ENCODE peak calls at places on chromosomes 7 and 10, in seven cellular contexts. One of them, this sample, is unnamed.

GRCh38 chr10:109978481-109978880 is 29.3 kb upstream of the ADD3 start:
- DNase-seq in nephron progenitor cell: no peak
- DNase-seq in choroid plexus epithelial cell: peak
- DNase-seq in cardiac fibroblast: peak
- DNase-seq in KBM-7: peak
- DNase-seq in COLO829: peak
- DNase-seq in stimulated activated CD4-positive, alpha-beta T cell treated with anti-CD3 and anti-CD28 coated beads, Interleukin-1b, Interleukin-23, amount 100 ng/mL, for 1 hour: peak
- DNase-seq in this sample: no peak

GRCh38 chr7:94338921-94339371 is 55.7 kb upstream of the COL1A2 start:
- DNase-seq in nephron progenitor cell: no peak
- DNase-seq in choroid plexus epithelial cell: peak
- DNase-seq in cardiac fibroblast: peak
- DNase-seq in KBM-7: no peak
- DNase-seq in COLO829: no peak
- DNase-seq in stimulated activated CD4-positive, alpha-beta T cell treated with anti-CD3 and anti-CD28 coated beads, Interleukin-1b, Interleukin-23, amount 100 ng/mL, for 1 hour: no peak
- DNase-seq in this sample: no peak

GRCh38 chr7:135128931-135129330 is 18.9 kb upstream of the TMEM140 start:
- DNase-seq in nephron progenitor cell: no peak
- DNase-seq in choroid plexus epithelial cell: no peak
- DNase-seq in cardiac fibroblast: no peak
- DNase-seq in KBM-7: no peak
- DNase-seq in COLO829: no peak
- DNase-seq in stimulated activated CD4-positive, alpha-beta T cell treated with anti-CD3 and anti-CD28 coated beads, Interleukin-1b, Interleukin-23, amount 100 ng/mL, for 1 hour: no peak
- DNase-seq in this sample: no peak

GRCh38 chr10:48523820-48524758 is 80.8 kb downstream of the ARHGAP22 start:
- DNase-seq in nephron progenitor cell: peak
- DNase-seq in choroid plexus epithelial cell: no peak
- DNase-seq in cardiac fibroblast: no peak
- DNase-seq in KBM-7: peak
- DNase-seq in COLO829: no peak
- DNase-seq in stimulated activated CD4-positive, alpha-beta T cell treated with anti-CD3 and anti-CD28 coated beads, Interleukin-1b, Interleukin-23, amount 100 ng/mL, for 1 hour: no peak
- DNase-seq in this sample: peak

GRCh38 chr7:85719981-85720963 is 533.4 kb upstream of the SEMA3D start:
- DNase-seq in nephron progenitor cell: no peak
- DNase-seq in choroid plexus epithelial cell: peak
- DNase-seq in cardiac fibroblast: peak
- DNase-seq in KBM-7: peak
- DNase-seq in COLO829: no peak
- DNase-seq in stimulated activated CD4-positive, alpha-beta T cell treated with anti-CD3 and anti-CD28 coated beads, Interleukin-1b, Interleukin-23, amount 100 ng/mL, for 1 hour: no peak
- DNase-seq in this sample: no peak

GRCh38 chr10:21030096-21030495 is 133.0 kb upstream of the NEBL start:
- DNase-seq in nephron progenitor cell: no peak
- DNase-seq in choroid plexus epithelial cell: peak
- DNase-seq in cardiac fibroblast: peak
- DNase-seq in KBM-7: peak
- DNase-seq in COLO829: no peak
- DNase-seq in stimulated activated CD4-positive, alpha-beta T cell treated with anti-CD3 and anti-CD28 coated beads, Interleukin-1b, Interleukin-23, amount 100 ng/mL, for 1 hour: no peak
- DNase-seq in this sample: no peak

GRCh38 chr7:151115121-151115835 is 29.0 kb downstream of the AGAP3 start:
- DNase-seq in nephron progenitor cell: peak
- DNase-seq in choroid plexus epithelial cell: peak
- DNase-seq in cardiac fibroblast: no peak
- DNase-seq in KBM-7: no peak
- DNase-seq in COLO829: no peak
- DNase-seq in stimulated activated CD4-positive, alpha-beta T cell treated with anti-CD3 and anti-CD28 coated beads, Interleukin-1b, Interleukin-23, amount 100 ng/mL, for 1 hour: peak
- DNase-seq in this sample: no peak

GRCh38 chr10:99938563-99938962 is 71.2 kb downstream of the DNMBP start:
- DNase-seq in nephron progenitor cell: no peak
- DNase-seq in choroid plexus epithelial cell: peak
- DNase-seq in cardiac fibroblast: no peak
- DNase-seq in KBM-7: no peak
- DNase-seq in COLO829: no peak
- DNase-seq in stimulated activated CD4-positive, alpha-beta T cell treated with anti-CD3 and anti-CD28 coated beads, Interleukin-1b, Interleukin-23, amount 100 ng/mL, for 1 hour: no peak
- DNase-seq in this sample: no peak

GRCh38 chr7:155962191-155962967 is 150.1 kb upstream of the SHH start:
- DNase-seq in nephron progenitor cell: no peak
- DNase-seq in choroid plexus epithelial cell: peak
- DNase-seq in cardiac fibroblast: peak
- DNase-seq in KBM-7: no peak
- DNase-seq in COLO829: peak
- DNase-seq in stimulated activated CD4-positive, alpha-beta T cell treated with anti-CD3 and anti-CD28 coated beads, Interleukin-1b, Interleukin-23, amount 100 ng/mL, for 1 hour: no peak
- DNase-seq in this sample: no peak

GRCh38 chr7:128450409-128450808 is 5.3 kb upstream of the HILPDA start:
- DNase-seq in nephron progenitor cell: no peak
- DNase-seq in choroid plexus epithelial cell: no peak
- DNase-seq in cardiac fibroblast: no peak
- DNase-seq in KBM-7: peak
- DNase-seq in COLO829: no peak
- DNase-seq in stimulated activated CD4-positive, alpha-beta T cell treated with anti-CD3 and anti-CD28 coated beads, Interleukin-1b, Interleukin-23, amount 100 ng/mL, for 1 hour: no peak
- DNase-seq in this sample: no peak

GRCh38 chr7:105643384-105643783 is 62.1 kb upstream of the EFCAB10 start:
- DNase-seq in nephron progenitor cell: peak
- DNase-seq in choroid plexus epithelial cell: peak
- DNase-seq in cardiac fibroblast: no peak
- DNase-seq in KBM-7: no peak
- DNase-seq in COLO829: no peak
- DNase-seq in stimulated activated CD4-positive, alpha-beta T cell treated with anti-CD3 and anti-CD28 coated beads, Interleukin-1b, Interleukin-23, amount 100 ng/mL, for 1 hour: no peak
- DNase-seq in this sample: no peak

GRCh38 chr10:110568055-110568735 is 700 bp downstream of the SMC3 start:
- DNase-seq in nephron progenitor cell: peak
- DNase-seq in choroid plexus epithelial cell: peak
- DNase-seq in cardiac fibroblast: peak
- DNase-seq in KBM-7: peak
- DNase-seq in COLO829: no peak
- DNase-seq in stimulated activated CD4-positive, alpha-beta T cell treated with anti-CD3 and anti-CD28 coated beads, Interleukin-1b, Interleukin-23, amount 100 ng/mL, for 1 hour: peak
- DNase-seq in this sample: no peak

GRCh38 chr10:12720217-12720981 is 281.1 kb downstream of the CCDC3 start:
- DNase-seq in nephron progenitor cell: no peak
- DNase-seq in choroid plexus epithelial cell: peak
- DNase-seq in cardiac fibroblast: peak
- DNase-seq in KBM-7: peak
- DNase-seq in COLO829: peak
- DNase-seq in stimulated activated CD4-positive, alpha-beta T cell treated with anti-CD3 and anti-CD28 coated beads, Interleukin-1b, Interleukin-23, amount 100 ng/mL, for 1 hour: no peak
- DNase-seq in this sample: no peak

GRCh38 chr7:31938650-31939049 is 131.6 kb downstream of the PDE1C start:
- DNase-seq in nephron progenitor cell: no peak
- DNase-seq in choroid plexus epithelial cell: no peak
- DNase-seq in cardiac fibroblast: peak
- DNase-seq in KBM-7: no peak
- DNase-seq in COLO829: peak
- DNase-seq in stimulated activated CD4-positive, alpha-beta T cell treated with anti-CD3 and anti-CD28 coated beads, Interleukin-1b, Interleukin-23, amount 100 ng/mL, for 1 hour: no peak
- DNase-seq in this sample: no peak

GRCh38 chr7:30348083-30348560 is 63.7 kb downstream of the ZNRF2 start:
- DNase-seq in nephron progenitor cell: no peak
- DNase-seq in choroid plexus epithelial cell: peak
- DNase-seq in cardiac fibroblast: peak
- DNase-seq in KBM-7: peak
- DNase-seq in COLO829: peak
- DNase-seq in stimulated activated CD4-positive, alpha-beta T cell treated with anti-CD3 and anti-CD28 coated beads, Interleukin-1b, Interleukin-23, amount 100 ng/mL, for 1 hour: peak
- DNase-seq in this sample: no peak

GRCh38 chr7:41592794-41593193 is 110.1 kb downstream of the INHBA start:
- DNase-seq in nephron progenitor cell: no peak
- DNase-seq in choroid plexus epithelial cell: no peak
- DNase-seq in cardiac fibroblast: no peak
- DNase-seq in KBM-7: no peak
- DNase-seq in COLO829: no peak
- DNase-seq in stimulated activated CD4-positive, alpha-beta T cell treated with anti-CD3 and anti-CD28 coated beads, Interleukin-1b, Interleukin-23, amount 100 ng/mL, for 1 hour: no peak
- DNase-seq in this sample: no peak

GRCh38 chr10:116784035-116784434 is 41.7 kb upstream of the HSPA12A start:
- DNase-seq in nephron progenitor cell: no peak
- DNase-seq in choroid plexus epithelial cell: no peak
- DNase-seq in cardiac fibroblast: no peak
- DNase-seq in KBM-7: no peak
- DNase-seq in COLO829: no peak
- DNase-seq in stimulated activated CD4-positive, alpha-beta T cell treated with anti-CD3 and anti-CD28 coated beads, Interleukin-1b, Interleukin-23, amount 100 ng/mL, for 1 hour: no peak
- DNase-seq in this sample: no peak

GRCh38 chr10:13970231-13970966 is 360.3 kb downstream of the FRMD4A start:
- DNase-seq in nephron progenitor cell: no peak
- DNase-seq in choroid plexus epithelial cell: no peak
- DNase-seq in cardiac fibroblast: no peak
- DNase-seq in KBM-7: no peak
- DNase-seq in COLO829: no peak
- DNase-seq in stimulated activated CD4-positive, alpha-beta T cell treated with anti-CD3 and anti-CD28 coated beads, Interleukin-1b, Interleukin-23, amount 100 ng/mL, for 1 hour: no peak
- DNase-seq in this sample: no peak

GRCh38 chr7:121798076-121798475 is 74.9 kb upstream of the PTPRZ1 start:
- DNase-seq in nephron progenitor cell: no peak
- DNase-seq in choroid plexus epithelial cell: no peak
- DNase-seq in cardiac fibroblast: no peak
- DNase-seq in KBM-7: no peak
- DNase-seq in COLO829: peak
- DNase-seq in stimulated activated CD4-positive, alpha-beta T cell treated with anti-CD3 and anti-CD28 coated beads, Interleukin-1b, Interleukin-23, amount 100 ng/mL, for 1 hour: no peak
- DNase-seq in this sample: no peak

GRCh38 chr10:28317735-28318134 is 14.9 kb upstream of the MPP7 start:
- DNase-seq in nephron progenitor cell: no peak
- DNase-seq in choroid plexus epithelial cell: no peak
- DNase-seq in cardiac fibroblast: no peak
- DNase-seq in KBM-7: no peak
- DNase-seq in COLO829: no peak
- DNase-seq in stimulated activated CD4-positive, alpha-beta T cell treated with anti-CD3 and anti-CD28 coated beads, Interleukin-1b, Interleukin-23, amount 100 ng/mL, for 1 hour: no peak
- DNase-seq in this sample: no peak

GRCh38 chr10:23035569-23035968 is 59.8 kb upstream of the MSRB2 start:
- DNase-seq in nephron progenitor cell: peak
- DNase-seq in choroid plexus epithelial cell: peak
- DNase-seq in cardiac fibroblast: peak
- DNase-seq in KBM-7: no peak
- DNase-seq in COLO829: peak
- DNase-seq in stimulated activated CD4-positive, alpha-beta T cell treated with anti-CD3 and anti-CD28 coated beads, Interleukin-1b, Interleukin-23, amount 100 ng/mL, for 1 hour: no peak
- DNase-seq in this sample: no peak

GRCh38 chr7:144854839-144855424 is 19.1 kb upstream of the TPK1 start:
- DNase-seq in nephron progenitor cell: peak
- DNase-seq in choroid plexus epithelial cell: peak
- DNase-seq in cardiac fibroblast: peak
- DNase-seq in KBM-7: peak
- DNase-seq in COLO829: peak
- DNase-seq in stimulated activated CD4-positive, alpha-beta T cell treated with anti-CD3 and anti-CD28 coated beads, Interleukin-1b, Interleukin-23, amount 100 ng/mL, for 1 hour: no peak
- DNase-seq in this sample: no peak

GRCh38 chr7:150357277-150357676 is 11.3 kb upstream of the REPIN1 start:
- DNase-seq in nephron progenitor cell: no peak
- DNase-seq in choroid plexus epithelial cell: no peak
- DNase-seq in cardiac fibroblast: no peak
- DNase-seq in KBM-7: peak
- DNase-seq in COLO829: no peak
- DNase-seq in stimulated activated CD4-positive, alpha-beta T cell treated with anti-CD3 and anti-CD28 coated beads, Interleukin-1b, Interleukin-23, amount 100 ng/mL, for 1 hour: peak
- DNase-seq in this sample: no peak

GRCh38 chr7:103636153-103636552 is 190.1 kb upstream of the SLC26A5 start:
- DNase-seq in nephron progenitor cell: peak
- DNase-seq in choroid plexus epithelial cell: peak
- DNase-seq in cardiac fibroblast: peak
- DNase-seq in KBM-7: no peak
- DNase-seq in COLO829: no peak
- DNase-seq in stimulated activated CD4-positive, alpha-beta T cell treated with anti-CD3 and anti-CD28 coated beads, Interleukin-1b, Interleukin-23, amount 100 ng/mL, for 1 hour: no peak
- DNase-seq in this sample: no peak

GRCh38 chr7:79604841-79605240 is 151.4 kb upstream of the MAGI2 start:
- DNase-seq in nephron progenitor cell: no peak
- DNase-seq in choroid plexus epithelial cell: no peak
- DNase-seq in cardiac fibroblast: no peak
- DNase-seq in KBM-7: no peak
- DNase-seq in COLO829: no peak
- DNase-seq in stimulated activated CD4-positive, alpha-beta T cell treated with anti-CD3 and anti-CD28 coated beads, Interleukin-1b, Interleukin-23, amount 100 ng/mL, for 1 hour: no peak
- DNase-seq in this sample: no peak

GRCh38 chr7:151810434-151811232 is 66.3 kb downstream of the PRKAG2 start:
- DNase-seq in nephron progenitor cell: no peak
- DNase-seq in choroid plexus epithelial cell: no peak
- DNase-seq in cardiac fibroblast: no peak
- DNase-seq in KBM-7: no peak
- DNase-seq in COLO829: no peak
- DNase-seq in stimulated activated CD4-positive, alpha-beta T cell treated with anti-CD3 and anti-CD28 coated beads, Interleukin-1b, Interleukin-23, amount 100 ng/mL, for 1 hour: no peak
- DNase-seq in this sample: no peak

GRCh38 chr7:138781004-138781403 is 16.8 kb upstream of the TMEM213 start:
- DNase-seq in nephron progenitor cell: no peak
- DNase-seq in choroid plexus epithelial cell: no peak
- DNase-seq in cardiac fibroblast: no peak
- DNase-seq in KBM-7: no peak
- DNase-seq in COLO829: no peak
- DNase-seq in stimulated activated CD4-positive, alpha-beta T cell treated with anti-CD3 and anti-CD28 coated beads, Interleukin-1b, Interleukin-23, amount 100 ng/mL, for 1 hour: no peak
- DNase-seq in this sample: no peak

GRCh38 chr10:29648983-29649268 is 14.2 kb upstream of the SVIL start:
- DNase-seq in nephron progenitor cell: no peak
- DNase-seq in choroid plexus epithelial cell: peak
- DNase-seq in cardiac fibroblast: peak
- DNase-seq in KBM-7: no peak
- DNase-seq in COLO829: no peak
- DNase-seq in stimulated activated CD4-positive, alpha-beta T cell treated with anti-CD3 and anti-CD28 coated beads, Interleukin-1b, Interleukin-23, amount 100 ng/mL, for 1 hour: no peak
- DNase-seq in this sample: no peak

GRCh38 chr7:134533288-134533771 is 6.0 kb downstream of the AKR1B10 start:
- DNase-seq in nephron progenitor cell: no peak
- DNase-seq in choroid plexus epithelial cell: no peak
- DNase-seq in cardiac fibroblast: no peak
- DNase-seq in KBM-7: no peak
- DNase-seq in COLO829: no peak
- DNase-seq in stimulated activated CD4-positive, alpha-beta T cell treated with anti-CD3 and anti-CD28 coated beads, Interleukin-1b, Interleukin-23, amount 100 ng/mL, for 1 hour: no peak
- DNase-seq in this sample: no peak

GRCh38 chr7:113730309-113730955 is 188.4 kb downstream of the PPP1R3A start:
- DNase-seq in nephron progenitor cell: no peak
- DNase-seq in choroid plexus epithelial cell: peak
- DNase-seq in cardiac fibroblast: peak
- DNase-seq in KBM-7: no peak
- DNase-seq in COLO829: peak
- DNase-seq in stimulated activated CD4-positive, alpha-beta T cell treated with anti-CD3 and anti-CD28 coated beads, Interleukin-1b, Interleukin-23, amount 100 ng/mL, for 1 hour: no peak
- DNase-seq in this sample: no peak

GRCh38 chr7:103432713-103433112 is 13.3 kb downstream of the SLC26A5 start:
- DNase-seq in nephron progenitor cell: no peak
- DNase-seq in choroid plexus epithelial cell: no peak
- DNase-seq in cardiac fibroblast: no peak
- DNase-seq in KBM-7: peak
- DNase-seq in COLO829: no peak
- DNase-seq in stimulated activated CD4-positive, alpha-beta T cell treated with anti-CD3 and anti-CD28 coated beads, Interleukin-1b, Interleukin-23, amount 100 ng/mL, for 1 hour: no peak
- DNase-seq in this sample: no peak

GRCh38 chr7:13197501-13197900 is 510.1 kb downstream of the ARL4A start:
- DNase-seq in nephron progenitor cell: no peak
- DNase-seq in choroid plexus epithelial cell: peak
- DNase-seq in cardiac fibroblast: peak
- DNase-seq in KBM-7: no peak
- DNase-seq in COLO829: no peak
- DNase-seq in stimulated activated CD4-positive, alpha-beta T cell treated with anti-CD3 and anti-CD28 coated beads, Interleukin-1b, Interleukin-23, amount 100 ng/mL, for 1 hour: no peak
- DNase-seq in this sample: no peak

This sample was measured in vagina.